ENCODE peak calls at places on chromosomes 6 and 20, in four cellular contexts. U is testis, P is uterus, S is heart left ventricle. O is an unnamed sample.
A peak's percentile ranks its signal among the peaks of the same experiment; 100 is the strongest.

GRCh38 chr20:12827796-12828406 is 180.9 kb upstream of the SPTLC3 start:
- DNase-seq in S (no peak), U (no peak), P (no peak), O (no peak)

GRCh38 chr6:56490994-56491393 is 151.7 kb downstream of the DST start:
- DNase-seq in P (no peak), S (no peak), U (no peak), O (no peak)

GRCh38 chr6:61842005-61842404 is 444.0 kb downstream of the KHDRBS2 start:
- DNase-seq in P (no peak), U (no peak), S (no peak), O (no peak)

GRCh38 chr20:47111576-47111975 is 216.9 kb downstream of the EYA2 start:
- DNase-seq in U (no peak), S (no peak), P (no peak), O (no peak)

GRCh38 chr6:169755162-169755561 is 3.7 kb downstream of the ERMARD start:
- DNase-seq in P (no peak), U (no peak), S (no peak), O (no peak)

GRCh38 chr6:95690328-95690727 is 113.0 kb downstream of the MANEA start:
- DNase-seq in P (no peak), S (no peak), U (no peak), O (no peak)

GRCh38 chr6:156884306-156884705 is 107.1 kb downstream of the ARID1B start:
- DNase-seq in U (no peak), S (no peak), P (no peak), O (no peak)

GRCh38 chr6:90835584-90836212 is 248.8 kb upstream of the MAP3K7 start:
- DNase-seq in S (no peak), P (no peak), U (no peak), O (no peak)

GRCh38 chr6:144659202-144659731 is 374.1 kb downstream of the UTRN start:
- DNase-seq in U (peak; percentile 65), S (no peak), P (peak; percentile 35), O (no peak)

GRCh38 chr20:58201616-58202015 is 26.8 kb downstream of the ANKRD60 start:
- DNase-seq in S (no peak), U (no peak), P (no peak), O (no peak)

GRCh38 chr6:19332806-19333460 is 504.2 kb upstream of the ID4 start:
- DNase-seq in P (no peak), U (no peak), S (no peak), O (no peak)

GRCh38 chr20:34525709-34526416 is 9.6 kb downstream of the DYNLRB1 start:
- DNase-seq in P (peak; percentile 79), U (peak; percentile 87), S (peak; percentile 72), O (peak; percentile 94)

GRCh38 chr6:130853555-130854183 is 26.5 kb downstream of the SMLR1 start:
- DNase-seq in P (no peak), U (no peak), S (no peak), O (no peak)

GRCh38 chr6:47366335-47366879 is 56.7 kb upstream of the TNFRSF21 start:
- DNase-seq in U (no peak), P (no peak), S (no peak), O (no peak)

GRCh38 chr6:11309947-11310665 is 77.6 kb upstream of the NEDD9 start:
- DNase-seq in P (no peak), U (no peak), S (peak; percentile 35), O (no peak)

GRCh38 chr6:8914700-8915099 is 479.4 kb upstream of the SLC35B3 start:
- DNase-seq in P (no peak), S (no peak), U (no peak), O (no peak)

GRCh38 chr6:33858804-33859203 is 55.0 kb upstream of the MLN start:
- DNase-seq in U (no peak), P (no peak), S (no peak), O (no peak)

GRCh38 chr6:41736207-41736710 is 851 bp upstream of the TFEB start:
- DNase-seq in U (no peak), S (no peak), P (no peak), O (no peak)

GRCh38 chr20:23008673-23009072 is 26.4 kb upstream of the SSTR4 start:
- DNase-seq in S (no peak), U (no peak), P (no peak), O (no peak)

GRCh38 chr6:155543141-155543870 is 87.7 kb upstream of the NOX3 start:
- DNase-seq in P (no peak), U (no peak), S (no peak), O (no peak)

GRCh38 chr6:30600576-30600975 is 16.5 kb downstream of the PPP1R10 start:
- DNase-seq in P (no peak), U (no peak), S (peak; percentile 54), O (no peak)
- TF ChIP-seq POLR2A in P (no peak), U (no peak), S (no peak), O (no peak)

DNA sequence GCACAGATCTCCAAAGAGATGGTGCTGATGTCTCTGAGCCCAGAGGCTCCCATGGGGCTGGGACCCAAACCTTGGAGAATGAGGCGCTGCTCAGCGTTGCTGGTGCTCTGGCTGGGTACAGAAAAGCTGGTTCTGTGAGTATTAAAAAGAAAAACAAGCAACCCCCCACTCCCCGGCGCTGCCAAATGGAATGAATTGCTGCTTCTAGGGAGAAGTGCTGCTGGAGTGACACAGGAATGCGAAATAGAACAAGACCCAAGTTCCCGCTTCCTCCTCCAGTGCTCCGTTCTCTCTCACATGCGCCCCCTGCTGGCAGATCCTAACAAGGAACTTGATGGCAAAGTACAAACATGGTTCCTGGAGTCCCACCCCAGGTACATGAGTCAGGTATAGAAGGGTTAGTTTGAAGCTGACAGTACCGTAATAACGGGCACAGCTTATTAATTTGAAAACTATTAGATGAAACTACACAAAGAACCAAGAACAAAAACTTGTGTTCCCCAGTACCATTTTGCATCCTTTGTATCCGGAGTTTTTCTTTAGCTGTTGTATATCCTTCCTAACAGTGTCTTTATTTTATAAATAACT is 2.1 kb upstream of the DDX27 start:
- DNase-seq in U (peak; percentile 97), P (peak; percentile 90), S (peak; percentile 94), O (peak; percentile 93)
- H3K4me3 ChIP-seq in U (no peak overlapping the region), P (no peak overlapping the region), S (no peak overlapping the region), O (no peak overlapping the region)

GRCh38 chr6:79072640-79073181 is 5.3 kb downstream of the PHIP start:
- DNase-seq in S (no peak), U (no peak), P (no peak), O (no peak)

GRCh38 chr6:79073888-79074287 is 4.2 kb downstream of the PHIP start:
- DNase-seq in P (no peak), U (no peak), S (no peak), O (no peak)

GRCh38 chr6:79066828-79067227 is 11.2 kb downstream of the PHIP start:
- DNase-seq in S (no peak), U (no peak), P (no peak), O (no peak)

GRCh38 chr6:79071547-79071946 is 6.5 kb downstream of the PHIP start:
- DNase-seq in S (no peak), U (no peak), P (no peak), O (no peak)

GRCh38 chr6:79070206-79070825 is 7.7 kb downstream of the PHIP start:
- DNase-seq in P (no peak), S (no peak), U (no peak), O (no peak)
- TF ChIP-seq POLR2A in P (no peak), S (no peak), U (no peak), O (no peak)

DNA sequence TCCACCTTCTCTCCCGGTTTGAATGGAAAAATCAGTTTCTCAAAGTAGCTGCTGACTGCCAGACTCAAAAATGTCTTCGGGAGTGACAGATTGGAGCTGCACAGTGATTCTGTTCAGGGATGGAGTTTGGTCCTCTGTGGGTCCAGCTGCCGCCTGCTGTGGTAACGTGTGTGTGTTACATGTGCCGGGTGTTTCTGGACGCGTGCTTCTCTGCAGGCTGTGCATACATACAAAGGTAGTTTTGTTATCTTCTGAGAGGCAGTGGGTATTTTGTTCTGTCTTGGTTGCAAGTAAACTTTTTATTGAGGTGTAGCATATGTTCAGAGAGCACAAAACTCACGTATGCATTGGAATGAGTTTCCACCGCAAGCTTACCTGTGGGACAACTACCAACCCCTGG is 41.3 kb upstream of the NAA20 start:
- DNase-seq in S (peak; percentile 52), P (no peak), U (peak; percentile 49), O (peak; percentile 15)
- H3K4me3 ChIP-seq in S (peak overlapping the region; percentile 68), P (peak overlapping the region; percentile 51), U (peak overlapping the region; percentile 43), O (peak overlapping the region; percentile 68)

GRCh38 chr6:2961971-2962370 is 9.4 kb downstream of the SERPINB6 start:
- DNase-seq in S (no peak), P (no peak), U (no peak), O (no peak)
- TF ChIP-seq POLR2A in S (no peak), P (no peak), U (no peak), O (no peak)

GRCh38 chr6:43793875-43794242 is 23.8 kb downstream of the VEGFA start:
- DNase-seq in P (no peak), S (no peak), U (no peak), O (no peak)

GRCh38 chr6:43796910-43797890 is 27.2 kb downstream of the VEGFA start:
- DNase-seq in U (no peak), P (no peak), S (no peak), O (no peak)

GRCh38 chr6:43797919-43798318 is 27.9 kb downstream of the VEGFA start:
- DNase-seq in U (no peak), P (no peak), S (no peak), O (no peak)

GRCh38 chr6:43798688-43799444 is 28.9 kb downstream of the VEGFA start:
- DNase-seq in U (peak; percentile 20), S (peak; percentile 87), P (no peak), O (peak; percentile 95)

DNA sequence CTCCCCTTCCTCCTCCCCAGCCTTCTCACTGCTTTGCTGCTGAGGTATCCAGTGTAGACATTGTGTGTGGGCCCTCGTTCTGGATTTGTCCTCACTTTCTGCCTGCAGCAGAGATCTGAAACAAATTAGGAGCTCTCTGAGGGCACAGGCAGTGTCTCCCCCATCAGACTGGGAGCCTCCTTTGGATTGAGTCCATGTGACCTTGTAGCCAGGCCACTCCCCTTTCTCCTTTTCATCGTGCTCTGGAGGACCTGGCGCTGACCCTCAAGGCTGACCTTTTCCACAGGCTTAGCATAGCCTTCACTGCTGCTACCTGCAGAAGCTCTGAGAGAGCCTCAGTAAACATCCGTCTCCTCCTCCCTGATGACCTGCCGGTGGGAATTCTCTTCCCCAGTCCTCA is 26.2 kb downstream of the VEGFA start:
- DNase-seq in S (no peak), P (no peak), U (no peak), O (no peak)
- H3K4me3 ChIP-seq in S (no peak overlapping the region), P (no peak overlapping the region), U (no peak overlapping the region), O (no peak overlapping the region)

GRCh38 chr6:108107102-108107501 is 32.6 kb upstream of the OSTM1 start:
- DNase-seq in P (no peak), S (no peak), U (no peak), O (no peak)
- TF ChIP-seq POLR2A in P (no peak), S (no peak), U (no peak), O (no peak)